ENCODE peak calls at places on chromosomes 16 and 17, in seven cellular contexts. L is NCI-H2081; Q is GM19239; A is stomach; J is HEK293T; O is activated CD8-positive, alpha-beta memory T cell treated with anti-CD3 and anti-CD28 coated beads for 4 hours; H is iris pigment epithelial cell. P is an unnamed sample.

GRCh38 chr16:85902366-85903155 is 3.6 kb downstream of the IRF8 start:
- DNase-seq in Q (peak; percentile 83), L (no peak), O (peak; percentile 51), A (peak; percentile 39), H (no peak), J (no peak), P (peak; percentile 56)

GRCh38 chr16:30941600-30942420 is 7.1 kb upstream of the ORAI3 start:
- DNase-seq in O (peak; percentile 16), J (peak; percentile 93), A (peak; percentile 84), Q (peak; percentile 94), H (peak; percentile 73), L (peak; percentile 52), P (peak; percentile 49)

GRCh38 chr16:25256821-25257503 is 683 bp downstream of the ZKSCAN2 start:
- DNase-seq in O (no peak), A (no peak), J (peak; percentile 26), H (peak; percentile 25), Q (no peak), L (peak; percentile 15), P (no peak)

GRCh38 chr17:81651692-81652091 is 4.7 kb downstream of the PDE6G start:
- DNase-seq in Q (no peak), H (peak; percentile 95), J (no peak), L (peak; percentile 8), A (no peak), O (no peak), P (no peak)

GRCh38 chr17:77375108-77375507 is 234.3 kb downstream of the SEC14L1 start:
- DNase-seq in A (peak; percentile 60), H (no peak), O (no peak), L (no peak), J (no peak), Q (no peak), P (no peak)

GRCh38 chr17:72609501-72609900 is 483.0 kb downstream of the SLC39A11 start:
- DNase-seq in L (no peak), O (no peak), H (peak; percentile 57), J (no peak), A (peak; percentile 42), Q (no peak), P (no peak)

GRCh38 chr16:3161235-3162018 is 26.6 kb upstream of the OR1F1 start:
- DNase-seq in H (no peak), Q (no peak), J (no peak), A (no peak), L (no peak), O (no peak), P (no peak)

GRCh38 chr17:32267690-32268205 is 2.1 kb downstream of the RHBDL3 start:
- DNase-seq in J (no peak), Q (no peak), H (no peak), A (no peak), O (no peak), L (no peak), P (no peak)

GRCh38 chr16:75860654-75861053 is 134.4 kb upstream of the CPHXL start:
- DNase-seq in Q (no peak), L (no peak), A (no peak), O (no peak), J (no peak), H (peak; percentile 7), P (no peak)

GRCh38 chr17:40124279-40125141 is 2.7 kb downstream of the MSL1 start:
- DNase-seq in L (peak; percentile 42), A (no peak), Q (no peak), O (no peak), J (peak; percentile 5), H (peak; percentile 53), P (no peak)

GRCh38 chr17:54180919-54181318 is 358.2 kb downstream of the KIF2B start:
- DNase-seq in L (no peak), A (no peak), H (no peak), J (no peak), Q (no peak), O (no peak), P (no peak)

GRCh38 chr16:85652431-85653221 is 36.1 kb downstream of the GINS2 start:
- DNase-seq in L (peak; percentile 33), J (peak; percentile 50), A (peak; percentile 63), O (no peak), Q (no peak), H (peak; percentile 74), P (no peak)

GRCh38 chr16:57252148-57252721 is 7.2 kb downstream of the ARL2BP start:
- DNase-seq in H (no peak), J (no peak), A (no peak), L (no peak), Q (no peak), O (no peak), P (no peak)

GRCh38 chr17:44798352-44798751 is 31.7 kb downstream of the GJC1 start:
- DNase-seq in O (no peak), A (no peak), L (no peak), Q (no peak), H (no peak), J (no peak), P (no peak)

P was measured in central memory CD8-positive, alpha-beta T cell.